ENCODE peak calls at places on chromosomes 3 and 15, in seven cellular contexts. One of them, this sample, is unnamed.

GRCh38 chr3:135982922-135983581 is 17.5 kb downstream of the PPP2R3A start:
- DNase-seq in neuronal stem cell: no peak
- DNase-seq in mesenchymal stem cell: peak
- DNase-seq in trophoblast cell: no peak
- DNase-seq in H9: no peak
- DNase-seq in mesendoderm: no peak
- DNase-seq in H1: no peak
- DNase-seq in this sample: peak

GRCh38 chr15:101440846-101441590 is 48.5 kb downstream of the PCSK6 start:
- DNase-seq in neuronal stem cell: no peak
- DNase-seq in mesendoderm: no peak
- DNase-seq in mesenchymal stem cell: no peak
- DNase-seq in H1: peak
- DNase-seq in trophoblast cell: no peak
- DNase-seq in H9: no peak
- DNase-seq in this sample: no peak

GRCh38 chr3:178947738-178948137 is 123.9 kb downstream of the ZMAT3 start:
- DNase-seq in trophoblast cell: no peak
- DNase-seq in H9: no peak
- DNase-seq in neuronal stem cell: no peak
- DNase-seq in H1: no peak
- DNase-seq in mesendoderm: no peak
- DNase-seq in mesenchymal stem cell: no peak
- DNase-seq in this sample: no peak

GRCh38 chr3:119497824-119498187 is 541 bp upstream of the TIMMDC1 start:
- DNase-seq in H1: no peak
- DNase-seq in mesenchymal stem cell: peak
- DNase-seq in mesendoderm: peak
- DNase-seq in trophoblast cell: peak
- DNase-seq in H9: no peak
- DNase-seq in neuronal stem cell: peak
- DNase-seq in this sample: peak

GRCh38 chr3:43764012-43764411 is 73.3 kb downstream of the ABHD5 start:
- DNase-seq in H9: no peak
- DNase-seq in trophoblast cell: no peak
- DNase-seq in mesendoderm: peak
- DNase-seq in mesenchymal stem cell: no peak
- DNase-seq in neuronal stem cell: no peak
- DNase-seq in H1: no peak
- DNase-seq in this sample: no peak

GRCh38 chr3:138186803-138187295 is 252 bp upstream of the ARMC8 start:
- DNase-seq in H1: no peak
- DNase-seq in mesendoderm: no peak
- DNase-seq in trophoblast cell: peak
- DNase-seq in neuronal stem cell: no peak
- DNase-seq in mesenchymal stem cell: no peak
- DNase-seq in H9: peak
- DNase-seq in this sample: peak

GRCh38 chr3:150721285-150722130 is 17.8 kb upstream of the ERICH6 start:
- DNase-seq in H1: no peak
- DNase-seq in trophoblast cell: peak
- DNase-seq in H9: no peak
- DNase-seq in neuronal stem cell: peak
- DNase-seq in mesendoderm: peak
- DNase-seq in mesenchymal stem cell: peak
- DNase-seq in this sample: peak

GRCh38 chr3:131901686-131902085 is 133.1 kb downstream of the CPNE4 start:
- DNase-seq in mesenchymal stem cell: no peak
- DNase-seq in H1: no peak
- DNase-seq in mesendoderm: peak
- DNase-seq in neuronal stem cell: no peak
- DNase-seq in trophoblast cell: no peak
- DNase-seq in H9: no peak
- DNase-seq in this sample: no peak

GRCh38 chr15:43471975-43472374 is 21.0 kb downstream of the TP53BP1 start:
- DNase-seq in mesenchymal stem cell: no peak
- DNase-seq in H1: no peak
- DNase-seq in H9: no peak
- DNase-seq in trophoblast cell: no peak
- DNase-seq in mesendoderm: no peak
- DNase-seq in neuronal stem cell: no peak
- DNase-seq in this sample: no peak

GRCh38 chr3:32432711-32433530 is 41.3 kb downstream of the CMTM7 start:
- DNase-seq in trophoblast cell: no peak
- DNase-seq in neuronal stem cell: no peak
- DNase-seq in mesenchymal stem cell: peak
- DNase-seq in H1: peak
- DNase-seq in H9: no peak
- DNase-seq in mesendoderm: no peak
- DNase-seq in this sample: peak

GRCh38 chr3:164730810-164731209 is 347.5 kb downstream of the SI start:
- DNase-seq in mesendoderm: peak
- DNase-seq in mesenchymal stem cell: no peak
- DNase-seq in H1: no peak
- DNase-seq in H9: no peak
- DNase-seq in trophoblast cell: no peak
- DNase-seq in neuronal stem cell: no peak
- DNase-seq in this sample: no peak

GRCh38 chr3:155012584-155012983 is 67.5 kb upstream of the MME start:
- DNase-seq in H9: no peak
- DNase-seq in mesendoderm: no peak
- DNase-seq in neuronal stem cell: no peak
- DNase-seq in H1: no peak
- DNase-seq in mesenchymal stem cell: no peak
- DNase-seq in trophoblast cell: peak
- DNase-seq in this sample: no peak

GRCh38 chr3:113234688-113235260 is 23.4 kb downstream of the BOC start:
- DNase-seq in trophoblast cell: no peak
- DNase-seq in neuronal stem cell: no peak
- DNase-seq in H1: no peak
- DNase-seq in mesenchymal stem cell: peak
- DNase-seq in H9: no peak
- DNase-seq in mesendoderm: peak
- DNase-seq in this sample: peak

GRCh38 chr3:191358929-191359328 is 28.6 kb upstream of the UTS2B start:
- DNase-seq in H9: no peak
- DNase-seq in mesendoderm: peak
- DNase-seq in H1: no peak
- DNase-seq in neuronal stem cell: no peak
- DNase-seq in mesenchymal stem cell: no peak
- DNase-seq in trophoblast cell: no peak
- DNase-seq in this sample: no peak

GRCh38 chr15:73800662-73801345 is 47.7 kb upstream of the INSYN1 start:
- DNase-seq in H9: no peak
- DNase-seq in trophoblast cell: no peak
- DNase-seq in H1: no peak
- DNase-seq in neuronal stem cell: no peak
- DNase-seq in mesenchymal stem cell: peak
- DNase-seq in mesendoderm: no peak
- DNase-seq in this sample: peak
- H3K18ac ChIP-seq in H9: no peak
- H3K18ac ChIP-seq in trophoblast cell: no peak
- H3K18ac ChIP-seq in H1: no peak
- H3K18ac ChIP-seq in neuronal stem cell: peak
- H3K18ac ChIP-seq in mesenchymal stem cell: peak
- H3K18ac ChIP-seq in mesendoderm: no peak
- H3K18ac ChIP-seq in this sample: no peak

DNA sequence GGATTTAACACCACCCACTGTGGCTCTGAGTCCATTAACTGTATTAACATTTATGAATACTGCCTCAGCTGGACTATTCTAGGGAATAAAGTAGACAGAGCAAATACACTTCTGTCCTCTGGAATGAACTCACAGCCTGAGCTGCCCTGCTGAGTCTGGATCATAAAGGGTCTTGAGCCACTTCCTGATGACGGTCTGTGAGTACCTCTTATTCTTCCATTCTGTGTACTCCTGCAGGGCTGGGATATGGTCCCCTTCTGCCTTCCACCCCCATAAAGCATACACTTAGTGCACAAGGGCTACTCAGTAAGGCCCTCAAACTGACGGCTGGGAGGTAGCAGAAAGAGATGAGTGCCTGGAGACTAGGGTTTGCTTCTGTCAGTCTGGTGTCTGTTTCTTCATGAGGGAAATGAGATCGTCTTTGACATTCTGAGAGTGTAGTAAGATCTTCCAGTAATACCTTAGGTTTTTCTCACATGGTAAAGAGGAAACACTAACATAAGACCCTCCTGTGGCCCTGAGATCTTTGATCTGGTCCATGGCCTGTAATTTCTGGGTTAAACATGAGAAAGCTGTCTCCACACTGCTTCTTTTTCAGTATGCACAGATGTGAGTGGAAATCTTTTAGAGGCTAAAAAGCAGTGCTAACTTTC is 12.5 kb upstream of the ST6GAL1 start:
- DNase-seq in mesenchymal stem cell: no peak
- DNase-seq in mesendoderm: no peak
- DNase-seq in neuronal stem cell: no peak
- DNase-seq in trophoblast cell: no peak
- DNase-seq in H1: no peak
- DNase-seq in H9: no peak
- DNase-seq in this sample: no peak
- H3K18ac ChIP-seq in mesenchymal stem cell: no peak
- H3K18ac ChIP-seq in mesendoderm: no peak
- H3K18ac ChIP-seq in neuronal stem cell: no peak
- H3K18ac ChIP-seq in trophoblast cell: no peak
- H3K18ac ChIP-seq in H1: no peak
- H3K18ac ChIP-seq in H9: no peak
- H3K18ac ChIP-seq in this sample: no peak

GRCh38 chr3:47588587-47588986 is 9.9 kb upstream of the CSPG5 start:
- DNase-seq in neuronal stem cell: no peak
- DNase-seq in mesenchymal stem cell: no peak
- DNase-seq in H1: no peak
- DNase-seq in H9: no peak
- DNase-seq in mesendoderm: no peak
- DNase-seq in trophoblast cell: no peak
- DNase-seq in this sample: no peak
- H3K18ac ChIP-seq in neuronal stem cell: no peak
- H3K18ac ChIP-seq in mesenchymal stem cell: no peak
- H3K18ac ChIP-seq in H1: no peak
- H3K18ac ChIP-seq in H9: no peak
- H3K18ac ChIP-seq in mesendoderm: no peak
- H3K18ac ChIP-seq in trophoblast cell: no peak
- H3K18ac ChIP-seq in this sample: no peak

DNA sequence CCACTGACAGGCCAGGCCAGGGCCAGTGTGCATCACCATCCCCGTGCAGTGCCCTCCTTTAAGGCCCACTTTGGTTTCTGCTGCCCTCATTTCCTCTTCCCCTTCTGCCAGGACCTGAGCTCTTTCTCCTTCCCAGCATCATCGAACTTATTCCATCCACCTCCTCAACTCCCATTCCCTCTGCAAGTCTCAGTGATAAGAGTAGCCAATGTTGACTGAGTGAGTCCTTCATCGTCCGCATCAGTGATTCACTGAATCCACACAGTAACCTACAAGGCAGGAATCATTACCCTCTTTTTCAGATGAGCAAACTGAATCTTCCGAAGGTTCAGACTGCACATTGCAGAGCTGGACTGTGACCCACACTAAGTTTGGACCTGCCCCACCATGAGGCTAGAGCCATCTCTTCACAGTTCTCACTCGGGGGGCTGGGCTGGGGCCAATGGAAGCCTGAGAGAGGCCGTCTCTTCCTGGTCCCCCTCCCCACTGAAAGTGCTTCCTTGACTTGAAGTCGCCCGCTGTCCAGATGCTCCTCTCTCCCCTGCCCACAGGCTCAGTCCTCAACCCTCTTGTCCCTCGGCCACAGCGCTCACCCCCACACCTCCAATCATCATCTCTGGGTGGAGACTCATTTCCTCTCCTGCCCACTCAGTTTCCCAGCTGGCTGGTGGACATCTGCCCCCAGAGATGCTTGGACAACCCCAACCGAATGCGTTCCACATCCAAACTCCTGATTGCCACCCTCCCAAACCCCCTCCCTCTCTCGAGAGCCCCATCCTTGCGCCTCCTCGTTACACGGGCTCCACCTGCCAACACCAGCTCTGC is 15.2 kb upstream of the ANPEP start:
- DNase-seq in trophoblast cell: no peak
- DNase-seq in mesenchymal stem cell: no peak
- DNase-seq in neuronal stem cell: no peak
- DNase-seq in mesendoderm: no peak
- DNase-seq in H1: no peak
- DNase-seq in H9: no peak
- DNase-seq in this sample: no peak
- H3K18ac ChIP-seq in trophoblast cell: no peak
- H3K18ac ChIP-seq in mesenchymal stem cell: peak
- H3K18ac ChIP-seq in neuronal stem cell: peak
- H3K18ac ChIP-seq in mesendoderm: no peak
- H3K18ac ChIP-seq in H1: no peak
- H3K18ac ChIP-seq in H9: no peak
- H3K18ac ChIP-seq in this sample: no peak

GRCh38 chr3:59908700-59909099 is 858.9 kb upstream of the CFAP20DC start:
- DNase-seq in trophoblast cell: no peak
- DNase-seq in mesendoderm: no peak
- DNase-seq in H1: no peak
- DNase-seq in H9: no peak
- DNase-seq in neuronal stem cell: no peak
- DNase-seq in mesenchymal stem cell: no peak
- DNase-seq in this sample: no peak
- H3K18ac ChIP-seq in trophoblast cell: no peak
- H3K18ac ChIP-seq in mesendoderm: no peak
- H3K18ac ChIP-seq in H1: no peak
- H3K18ac ChIP-seq in H9: no peak
- H3K18ac ChIP-seq in neuronal stem cell: no peak
- H3K18ac ChIP-seq in mesenchymal stem cell: no peak
- H3K18ac ChIP-seq in this sample: no peak

DNA sequence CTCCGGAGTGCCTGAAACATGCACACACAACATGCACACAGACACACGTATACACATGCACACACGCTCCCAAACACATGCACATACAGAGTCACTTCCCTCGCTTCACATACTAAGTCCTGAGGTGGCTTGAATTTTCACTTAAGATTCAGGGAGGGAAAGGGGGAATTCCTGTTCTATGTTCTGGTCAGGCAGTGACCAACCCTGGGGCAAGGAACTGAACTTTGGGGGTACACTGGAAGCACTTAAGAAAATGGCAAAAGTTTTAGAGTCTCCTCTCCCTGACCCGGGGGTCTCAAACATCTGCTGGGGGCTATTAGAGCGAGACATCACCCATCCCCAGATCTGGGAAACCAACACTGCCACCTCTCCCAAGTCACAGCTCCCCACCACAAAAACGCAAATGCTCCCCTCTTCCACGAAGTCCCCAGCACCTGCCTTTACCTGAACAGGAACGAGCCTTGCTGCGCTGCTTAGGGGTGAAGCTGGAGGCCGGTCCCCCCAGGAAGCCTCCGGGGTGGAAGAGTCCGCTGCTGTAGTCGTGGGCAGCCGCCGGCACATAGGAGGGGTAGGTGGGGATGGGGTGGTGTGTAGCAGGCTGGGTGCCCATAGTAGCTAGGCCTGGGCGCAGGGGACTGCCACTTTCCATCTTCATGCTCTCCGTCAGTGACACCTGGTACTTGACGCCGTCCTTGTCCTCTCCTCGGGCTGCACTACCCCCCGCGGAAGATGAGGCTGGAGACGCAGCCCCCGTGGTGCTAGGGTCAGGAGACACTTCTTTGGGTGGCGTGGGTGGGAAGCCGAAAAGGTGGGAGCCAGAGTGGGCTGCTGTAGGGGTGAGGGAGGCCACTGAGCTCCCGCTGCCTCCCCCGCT is 7.5 kb downstream of the GATA2 start:
- DNase-seq in mesenchymal stem cell: no peak
- DNase-seq in mesendoderm: no peak
- DNase-seq in H9: no peak
- DNase-seq in trophoblast cell: no peak
- DNase-seq in H1: no peak
- DNase-seq in neuronal stem cell: no peak
- DNase-seq in this sample: no peak
- H3K18ac ChIP-seq in mesenchymal stem cell: no peak
- H3K18ac ChIP-seq in mesendoderm: no peak
- H3K18ac ChIP-seq in H9: no peak
- H3K18ac ChIP-seq in trophoblast cell: peak
- H3K18ac ChIP-seq in H1: peak
- H3K18ac ChIP-seq in neuronal stem cell: peak
- H3K18ac ChIP-seq in this sample: no peak

GRCh38 chr15:91882858-91883586 is 29.5 kb downstream of the SLCO3A1 start:
- DNase-seq in trophoblast cell: no peak
- DNase-seq in H9: no peak
- DNase-seq in neuronal stem cell: no peak
- DNase-seq in mesenchymal stem cell: no peak
- DNase-seq in mesendoderm: no peak
- DNase-seq in H1: peak
- DNase-seq in this sample: peak
- H3K18ac ChIP-seq in trophoblast cell: no peak
- H3K18ac ChIP-seq in H9: no peak
- H3K18ac ChIP-seq in neuronal stem cell: no peak
- H3K18ac ChIP-seq in mesenchymal stem cell: no peak
- H3K18ac ChIP-seq in mesendoderm: no peak
- H3K18ac ChIP-seq in H1: no peak
- H3K18ac ChIP-seq in this sample: no peak

This sample was measured in IMR-90.